ENCODE peak calls at places on chromosomes 1 and 21, in nine cellular contexts. A is neural progenitor cell, E is foreskin fibroblast, B is PC-3, G is left ventricle myocardium inferior, Z is breast epithelium, V is cardiac fibroblast, W is heart right ventricle, P is heart left ventricle. D is an unnamed sample.

GRCh38 chr1:43267291-43267805 is 2.4 kb upstream of the TMEM125 start:
- DNase-seq in A (no peak), E (peak), B (no peak), G (no peak), Z (no peak), V (peak), W (no peak), P (no peak), D (peak)

GRCh38 chr1:208864366-208864965 is 620.3 kb upstream of the PLXNA2 start:
- DNase-seq in A (no peak), E (no peak), B (peak), G (no peak), Z (no peak), V (no peak), W (no peak), P (no peak), D (no peak)

GRCh38 chr1:208686592-208686991 is 442.4 kb upstream of the PLXNA2 start:
- DNase-seq in A (no peak), E (no peak), B (no peak), G (no peak), Z (no peak), V (no peak), W (no peak), P (no peak), D (no peak)

GRCh38 chr1:26959722-26960624 is at the start of gene KDF1:
- DNase-seq in A (peak), E (no peak), B (peak), G (no peak), Z (peak), V (no peak), W (no peak), P (peak), D (no peak)

GRCh38 chr21:37986751-37987399 is 70.6 kb upstream of the KCNJ6 start:
- DNase-seq in A (no peak), E (no peak), B (peak), G (no peak), Z (no peak), V (no peak), W (no peak), P (no peak), D (no peak)

GRCh38 chr1:1306661-1307260 is 969 bp downstream of the ACAP3 start:
- DNase-seq in A (no peak), E (no peak), B (peak), G (no peak), Z (no peak), V (peak), W (no peak), P (no peak), D (peak)

GRCh38 chr1:214107322-214108096 is 119.7 kb downstream of the PROX1 start:
- DNase-seq in A (no peak), E (no peak), B (no peak), G (peak), Z (no peak), V (peak), W (peak), P (peak), D (peak)

GRCh38 chr1:32764826-32765545 is 52.2 kb downstream of the YARS1 start:
- DNase-seq in A (no peak), E (no peak), B (no peak), G (no peak), Z (no peak), V (no peak), W (no peak), P (no peak), D (no peak)

GRCh38 chr1:88003255-88003654 is 674.6 kb downstream of the LMO4 start:
- DNase-seq in A (no peak), E (no peak), B (no peak), G (no peak), Z (no peak), V (no peak), W (no peak), P (no peak), D (no peak)

GRCh38 chr1:31773861-31774260 is 9.7 kb upstream of the ADGRB2 start:
- DNase-seq in A (no peak), E (no peak), B (no peak), G (no peak), Z (no peak), V (no peak), W (no peak), P (no peak), D (no peak)

GRCh38 chr21:46003575-46004007 is 22.0 kb downstream of the COL6A1 start:
- DNase-seq in A (no peak), E (no peak), B (no peak), G (no peak), Z (peak), V (no peak), W (no peak), P (peak), D (no peak)

GRCh38 chr1:52571783-52572182 is 18.9 kb upstream of the TUT4 start:
- DNase-seq in A (no peak), E (peak), B (peak), G (no peak), Z (no peak), V (peak), W (no peak), P (no peak), D (peak)

GRCh38 chr1:97770376-97770775 is 150.5 kb downstream of the DPYD start:
- DNase-seq in A (no peak), E (no peak), B (no peak), G (no peak), Z (no peak), V (peak), W (no peak), P (no peak), D (no peak)

GRCh38 chr1:91591175-91591968 is 90.7 kb downstream of the CDC7 start:
- DNase-seq in A (peak), E (no peak), B (no peak), G (no peak), Z (no peak), V (no peak), W (no peak), P (no peak), D (no peak)

GRCh38 chr1:165629848-165630628 is 996 bp upstream of the MGST3 start:
- DNase-seq in A (peak), E (no peak), B (no peak), G (no peak), Z (no peak), V (no peak), W (no peak), P (no peak), D (no peak)

GRCh38 chr1:156487862-156488261 is 12.7 kb downstream of the MEF2D start:
- DNase-seq in A (no peak), E (no peak), B (no peak), G (no peak), Z (no peak), V (no peak), W (no peak), P (no peak), D (no peak)

GRCh38 chr1:29121516-29121937 is 2.2 kb downstream of the TMEM200B start:
- DNase-seq in A (no peak), E (no peak), B (no peak), G (no peak), Z (no peak), V (no peak), W (no peak), P (peak), D (no peak)

GRCh38 chr1:30575066-30575465 is 148.3 kb downstream of the MATN1 start:
- DNase-seq in A (no peak), E (no peak), B (no peak), G (no peak), Z (no peak), V (no peak), W (no peak), P (no peak), D (no peak)

GRCh38 chr1:46551597-46552095 is at the start of gene KNCN:
- DNase-seq in A (no peak), E (no peak), B (no peak), G (no peak), Z (no peak), V (no peak), W (no peak), P (no peak), D (no peak)

GRCh38 chr1:239361403-239361802 is 25.0 kb upstream of the CHRM3 start:
- DNase-seq in A (no peak), E (no peak), B (peak), G (no peak), Z (no peak), V (no peak), W (no peak), P (no peak), D (no peak)

GRCh38 chr1:29382851-29383588 is 146.7 kb downstream of the PTPRU start:
- DNase-seq in A (no peak), E (no peak), B (no peak), G (no peak), Z (no peak), V (no peak), W (no peak), P (no peak), D (no peak)

GRCh38 chr1:53557830-53558784 is 98.9 kb downstream of the DMRTB1 start:
- DNase-seq in A (no peak), E (no peak), B (no peak), G (no peak), Z (peak), V (no peak), W (no peak), P (no peak), D (no peak)

GRCh38 chr1:221074325-221074724 is 195.1 kb downstream of the HLX start:
- DNase-seq in A (no peak), E (no peak), B (peak), G (no peak), Z (no peak), V (peak), W (no peak), P (no peak), D (no peak)

GRCh38 chr21:45558044-45558721 is 15.9 kb upstream of the SLC19A1 start:
- DNase-seq in A (no peak), E (no peak), B (no peak), G (peak), Z (peak), V (no peak), W (no peak), P (peak), D (no peak)

GRCh38 chr1:116852910-116853309 is 56.8 kb upstream of the PTGFRN start:
- DNase-seq in A (peak), E (peak), B (peak), G (no peak), Z (no peak), V (no peak), W (no peak), P (no peak), D (no peak)

GRCh38 chr1:8202182-8202905 is 115.6 kb upstream of the SLC45A1 start:
- DNase-seq in A (peak), E (peak), B (peak), G (peak), Z (no peak), V (peak), W (peak), P (peak), D (peak)

GRCh38 chr21:16192900-16193299 is 463.1 kb downstream of the USP25 start:
- DNase-seq in A (no peak), E (peak), B (peak), G (no peak), Z (no peak), V (peak), W (no peak), P (no peak), D (peak)

GRCh38 chr1:97245682-97246081 is 524.1 kb downstream of the PTBP2 start:
- DNase-seq in A (no peak), E (no peak), B (no peak), G (no peak), Z (no peak), V (peak), W (no peak), P (no peak), D (peak)

GRCh38 chr21:36550761-36551160 is 70.8 kb upstream of the CLDN14 start:
- DNase-seq in A (no peak), E (peak), B (no peak), G (no peak), Z (peak), V (peak), W (no peak), P (no peak), D (peak)

GRCh38 chr21:46207006-46207919 is 21.3 kb downstream of the LSS start:
- DNase-seq in A (no peak), E (no peak), B (no peak), G (no peak), Z (peak), V (no peak), W (no peak), P (no peak), D (no peak)

GRCh38 chr1:99737016-99737415 is 29.4 kb downstream of the FRRS1 start:
- DNase-seq in A (peak), E (peak), B (peak), G (no peak), Z (no peak), V (peak), W (peak), P (no peak), D (peak)

GRCh38 chr1:32701951-32702598 is 495 bp downstream of the SYNC start:
- DNase-seq in A (peak), E (no peak), B (peak), G (peak), Z (no peak), V (no peak), W (peak), P (peak), D (peak)

GRCh38 chr1:88141499-88142074 is 542.5 kb upstream of the PKN2 start:
- DNase-seq in A (no peak), E (no peak), B (no peak), G (no peak), Z (no peak), V (no peak), W (no peak), P (no peak), D (no peak)

GRCh38 chr21:44483288-44484237 is 28.3 kb downstream of the LRRC3 start:
- DNase-seq in A (no peak), E (no peak), B (no peak), G (no peak), Z (no peak), V (peak), W (no peak), P (no peak), D (peak)

GRCh38 chr21:25560151-25560783 is 47.0 kb downstream of the MRPL39 start:
- DNase-seq in A (no peak), E (no peak), B (peak), G (no peak), Z (no peak), V (no peak), W (no peak), P (no peak), D (no peak)

GRCh38 chr1:148263128-148263905 is 111.2 kb upstream of the NBPF11 start:
- DNase-seq in A (peak), E (peak), B (peak), G (peak), Z (peak), V (peak), W (peak), P (peak), D (peak)

GRCh38 chr1:24931481-24932221 is 1.6 kb upstream of the RUNX3 start:
- DNase-seq in A (peak), E (no peak), B (no peak), G (no peak), Z (no peak), V (peak), W (no peak), P (no peak), D (no peak)
- TF ChIP-seq CTCF in A (no peak), E (no peak), B (no peak), G (no peak), Z (no peak), V (no peak), W (no peak), P (no peak), D (no peak)

GRCh38 chr1:212456166-212456528 is 23.4 kb downstream of the NENF start:
- DNase-seq in A (no peak), E (no peak), B (peak), G (no peak), Z (no peak), V (peak), W (peak), P (no peak), D (no peak)
- H3K4me3 ChIP-seq in A (no peak), E (peak), B (peak), G (peak), Z (no peak), V (no peak), W (no peak), P (peak), D (no peak)

DNA sequence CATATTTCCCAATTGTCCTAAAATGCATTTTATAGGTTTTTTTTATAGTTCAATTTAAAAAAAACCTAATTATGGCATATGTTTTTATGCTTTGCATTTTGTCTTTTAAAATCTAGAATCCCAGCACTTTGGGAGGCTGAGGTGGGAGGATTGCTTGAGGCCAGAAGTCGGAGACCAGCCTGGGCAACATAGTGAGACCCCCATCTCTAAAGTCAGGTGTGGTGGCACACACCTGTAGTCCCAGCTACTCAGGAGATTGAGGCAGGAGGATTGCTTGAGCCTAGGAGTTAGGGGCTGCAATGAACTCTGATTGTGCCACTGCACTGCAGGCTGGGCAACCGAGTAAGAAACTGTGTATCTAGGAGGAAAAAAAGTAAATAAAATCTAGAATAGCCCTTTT is 137.2 kb upstream of the POU3F1 start:
- DNase-seq in A (no peak), E (no peak), B (no peak), G (no peak), Z (no peak), V (no peak), W (no peak), P (no peak), D (no peak)
- TF ChIP-seq CTCF in A (no peak), E (no peak), B (no peak), G (no peak), Z (no peak), V (no peak), W (no peak), P (no peak), D (no peak)

DNA sequence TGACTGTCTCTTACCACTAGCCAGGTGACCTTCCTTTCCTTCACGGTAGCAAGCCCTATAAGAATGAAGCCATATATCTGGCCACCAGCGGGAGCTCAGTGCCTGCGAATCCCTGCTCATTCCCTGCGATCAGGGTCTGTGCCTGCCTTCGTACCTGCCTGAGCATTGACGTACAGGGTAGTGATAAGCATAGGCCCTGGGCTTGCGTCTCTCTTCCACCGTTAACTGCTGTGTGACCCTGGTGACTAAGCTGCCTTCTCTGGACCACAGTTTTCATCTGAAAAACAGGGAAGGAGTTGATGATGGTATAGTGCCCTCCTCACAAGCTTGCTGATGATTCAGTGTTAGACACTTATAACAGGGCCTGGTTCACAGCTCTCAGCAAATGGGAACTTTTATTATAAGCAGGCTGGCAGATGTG is 4.1 kb downstream of the ZC3H12A start:
- DNase-seq in A (no peak), E (peak), B (peak), G (no peak), Z (no peak), V (peak), W (no peak), P (no peak), D (peak)
- H3K4me3 ChIP-seq in A (no peak), E (no peak), B (peak), G (peak), Z (peak), V (peak), W (peak), P (no peak), D (peak)

DNA sequence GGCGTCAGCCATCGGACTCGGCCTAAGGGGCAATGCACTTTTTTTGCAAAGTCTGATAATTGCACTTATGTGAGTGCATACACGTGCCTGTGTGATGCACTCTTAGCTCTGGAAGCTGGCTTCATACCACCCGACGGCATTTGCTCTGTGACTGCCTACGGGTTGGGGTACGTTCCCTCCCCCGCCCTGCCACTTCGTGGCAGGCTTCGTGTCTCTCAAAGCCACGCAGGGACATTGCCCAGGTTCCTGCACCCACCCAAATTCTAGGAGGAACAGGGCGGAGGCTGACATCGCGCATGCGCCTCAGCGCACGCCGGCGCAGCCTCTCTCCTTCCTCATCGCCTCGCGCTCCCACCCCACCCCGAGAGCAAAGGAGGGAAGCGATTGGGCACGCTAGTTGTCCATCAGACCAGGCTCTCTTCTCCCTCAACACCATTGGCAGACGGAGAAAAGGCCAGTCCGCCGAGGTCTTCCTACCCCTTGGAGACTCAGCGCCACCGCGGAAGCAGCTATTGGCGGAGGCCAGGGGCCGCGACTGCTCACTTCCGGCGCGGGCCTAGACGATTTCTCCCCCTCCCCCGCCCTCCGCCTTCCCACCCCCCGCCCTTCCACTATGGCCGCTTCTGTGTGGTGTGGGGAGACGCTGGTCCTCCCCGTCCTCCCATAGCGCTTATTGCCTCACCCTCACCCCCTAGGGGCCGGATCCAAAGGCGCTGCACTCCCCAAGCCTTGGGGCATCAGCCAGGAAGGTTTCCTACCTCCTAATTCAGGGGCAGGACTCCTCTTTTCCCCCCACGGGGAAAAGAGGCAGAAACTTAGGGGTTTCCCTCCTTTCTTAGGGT is at the start of gene INTS3:
- DNase-seq in A (peak), E (peak), B (peak), G (peak), Z (peak), V (peak), W (peak), P (peak), D (peak)
- TF ChIP-seq CTCF in A (peak), E (no peak), B (no peak), G (no peak), Z (no peak), V (peak), W (no peak), P (peak), D (peak)

GRCh38 chr1:245983294-245983967 is 523.6 kb downstream of the SMYD3 start:
- DNase-seq in A (peak), E (no peak), B (no peak), G (no peak), Z (no peak), V (no peak), W (no peak), P (no peak), D (no peak)

GRCh38 chr1:245987577-245987976 is 519.5 kb downstream of the SMYD3 start:
- DNase-seq in A (no peak), E (no peak), B (no peak), G (no peak), Z (no peak), V (no peak), W (no peak), P (no peak), D (no peak)

GRCh38 chr1:245987222-245987545 is 519.9 kb downstream of the SMYD3 start:
- DNase-seq in A (no peak), E (no peak), B (no peak), G (no peak), Z (no peak), V (no peak), W (no peak), P (no peak), D (no peak)

GRCh38 chr1:245986404-245987221 is 520.5 kb downstream of the SMYD3 start:
- DNase-seq in A (no peak), E (peak), B (peak), G (no peak), Z (no peak), V (peak), W (no peak), P (no peak), D (peak)

DNA sequence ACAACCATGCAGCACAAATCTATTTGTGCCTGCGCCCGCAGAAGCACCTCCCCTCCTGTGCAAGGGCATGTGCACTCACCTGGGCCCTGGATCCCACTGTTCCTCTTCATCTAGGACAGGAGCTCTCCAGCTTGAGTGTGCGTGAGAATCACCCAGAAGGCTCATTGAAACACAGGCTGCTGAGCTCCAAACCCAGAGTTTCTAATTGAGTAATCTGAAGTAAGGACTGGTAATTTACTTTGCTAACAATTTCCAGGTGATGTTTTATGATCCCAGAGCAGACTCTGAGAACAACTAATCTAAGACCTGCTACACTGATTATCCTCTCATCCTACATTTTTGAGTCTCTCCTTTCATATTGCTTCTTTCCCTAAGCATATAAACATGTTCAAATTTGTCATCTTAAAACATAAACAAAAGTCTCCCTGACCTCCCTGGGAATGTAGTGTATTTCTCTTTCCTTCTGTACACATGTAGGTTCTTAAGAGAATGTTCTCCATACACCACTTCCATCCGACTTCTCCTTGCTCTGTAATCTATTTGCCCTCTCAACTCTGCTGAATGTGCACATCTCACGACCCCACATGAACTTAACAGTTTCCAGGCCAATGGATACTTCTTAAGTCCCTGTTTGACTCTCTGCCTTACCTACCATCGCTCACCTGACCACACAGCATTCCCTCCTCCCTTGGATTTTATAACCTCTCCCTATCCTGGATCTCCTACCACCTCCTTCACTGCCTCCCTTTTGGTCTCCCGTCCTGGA is 522.5 kb downstream of the SMYD3 start:
- DNase-seq in A (no peak), E (no peak), B (no peak), G (no peak), Z (no peak), V (no peak), W (no peak), P (no peak), D (no peak)
- H3K4me3 ChIP-seq in A (no peak), E (no peak), B (no peak), G (no peak), Z (no peak), V (no peak), W (no peak), P (no peak), D (no peak)

D was measured in fibroblast of the aortic adventitia.